ENCODE peak calls at places on chromosomes 13 and 19, in five cellular contexts. J is GM12878, T is SK-N-SH, O is T47D, X is H1. M is an unnamed sample.

GRCh38 chr19:39411006-39411831 is 1.2 kb upstream of the PLEKHG2 start:
- DNase-seq in T (no peak), O (no peak), X (peak), J (no peak), M (no peak)

GRCh38 chr13:95352486-95352885 is 51.2 kb upstream of the ABCC4 start:
- DNase-seq in O (no peak), T (no peak), X (no peak), J (no peak), M (no peak)

GRCh38 chr13:114026128-114026880 is 52.4 kb upstream of the C13orf46 start:
- DNase-seq in X (no peak), O (no peak), T (no peak), J (no peak), M (no peak)

GRCh38 chr13:105346141-105346766 is 1189.2 kb downstream of the EFNB2 start:
- DNase-seq in X (no peak), J (no peak), O (no peak), T (no peak), M (peak)

GRCh38 chr13:26760835-26761582 is 423 bp upstream of the GPR12 start:
- DNase-seq in O (no peak), J (no peak), X (no peak), T (peak), M (no peak)

GRCh38 chr13:52179925-52180324 is 20.5 kb upstream of the NEK3 start:
- DNase-seq in X (no peak), O (no peak), J (no peak), T (no peak), M (no peak)

GRCh38 chr19:9936151-9937000 is at the start of gene OLFM2:
- DNase-seq in X (peak), J (no peak), T (peak), O (no peak), M (no peak)

GRCh38 chr19:28023064-28023463 is 1189.9 kb downstream of the UQCRFS1 start:
- DNase-seq in X (no peak), O (no peak), T (no peak), J (no peak), M (no peak)

GRCh38 chr13:113881614-113882265 is 17.9 kb upstream of the GAS6 start:
- DNase-seq in X (no peak), O (no peak), J (no peak), T (no peak), M (no peak)

GRCh38 chr13:32117696-32118095 is 86.1 kb downstream of the FRY start:
- DNase-seq in O (no peak), J (no peak), T (no peak), X (no peak), M (no peak)

GRCh38 chr19:41646589-41647204 is 19.8 kb upstream of the CEACAM4 start:
- DNase-seq in T (peak), J (no peak), X (peak), O (no peak), M (peak)

GRCh38 chr13:31101511-31102170 is 60.1 kb downstream of the HSPH1 start:
- DNase-seq in T (no peak), O (no peak), J (no peak), X (no peak), M (no peak)

GRCh38 chr13:71218960-71219359 is 648.0 kb downstream of the DACH1 start:
- DNase-seq in J (no peak), O (peak), T (peak), X (no peak), M (no peak)

GRCh38 chr19:4319067-4319718 is 14.8 kb downstream of the FSD1 start:
- DNase-seq in O (no peak), X (no peak), T (peak), J (no peak), M (no peak)

DNA sequence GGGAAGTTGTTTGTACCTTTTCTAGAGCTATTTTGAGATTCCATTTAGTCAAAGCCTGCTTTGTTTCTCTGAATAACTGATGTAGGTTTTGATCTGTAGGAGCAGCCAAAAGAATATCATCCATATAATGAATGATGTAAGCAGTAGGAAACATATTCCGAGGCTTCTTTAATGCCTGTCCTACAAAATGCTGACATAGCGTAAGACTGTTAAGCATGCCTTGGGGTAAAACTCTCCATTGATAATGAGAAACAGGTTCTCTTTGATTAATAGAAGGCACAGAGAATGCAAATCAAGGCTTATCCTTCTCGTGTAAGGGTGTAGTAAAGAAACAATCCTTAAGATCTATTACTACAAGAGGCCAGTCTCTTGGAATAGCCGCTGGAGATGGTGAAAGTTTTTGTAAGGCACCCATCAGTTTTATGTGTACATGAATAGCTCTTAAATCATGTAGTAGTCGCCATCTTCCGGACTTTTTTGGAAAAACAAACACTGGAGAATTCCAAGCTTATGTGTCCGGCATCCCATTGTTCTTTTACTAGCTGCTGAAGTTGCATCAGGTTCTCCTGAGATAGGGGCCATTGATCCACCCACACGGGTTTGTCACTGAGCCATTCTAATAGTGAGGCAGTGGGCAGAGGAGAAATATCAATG is 13.5 kb downstream of the FPR3 start:
- DNase-seq in J (no peak), X (no peak), O (no peak), T (peak), M (no peak)
- TF ChIP-seq JUND in J (no peak), X (no peak), O (no peak), T (no peak), M (no peak)

GRCh38 chr13:24626449-24626848 is 53.8 kb upstream of the ATP12A start:
- DNase-seq in J (no peak), T (no peak), X (no peak), O (no peak), M (no peak)
- TF ChIP-seq JUND in J (no peak), T (no peak), X (no peak), O (no peak), M (no peak)

GRCh38 chr13:47215741-47216140 is 318.9 kb upstream of the HTR2A start:
- DNase-seq in T (no peak), J (no peak), X (no peak), O (no peak), M (no peak)

GRCh38 chr13:47211106-47211505 is 314.3 kb upstream of the HTR2A start:
- DNase-seq in J (no peak), T (no peak), O (no peak), X (no peak), M (no peak)

GRCh38 chr13:47218611-47219010 is 321.8 kb upstream of the HTR2A start:
- DNase-seq in O (no peak), X (no peak), T (no peak), J (no peak), M (no peak)

GRCh38 chr13:47216176-47216822 is 319.4 kb upstream of the HTR2A start:
- DNase-seq in T (no peak), J (no peak), O (no peak), X (no peak), M (no peak)

GRCh38 chr13:47213057-47213456 is 316.2 kb upstream of the HTR2A start:
- DNase-seq in T (no peak), J (no peak), X (no peak), O (no peak), M (no peak)
- TF ChIP-seq JUND in T (no peak), J (no peak), X (no peak), O (no peak), M (no peak)

DNA sequence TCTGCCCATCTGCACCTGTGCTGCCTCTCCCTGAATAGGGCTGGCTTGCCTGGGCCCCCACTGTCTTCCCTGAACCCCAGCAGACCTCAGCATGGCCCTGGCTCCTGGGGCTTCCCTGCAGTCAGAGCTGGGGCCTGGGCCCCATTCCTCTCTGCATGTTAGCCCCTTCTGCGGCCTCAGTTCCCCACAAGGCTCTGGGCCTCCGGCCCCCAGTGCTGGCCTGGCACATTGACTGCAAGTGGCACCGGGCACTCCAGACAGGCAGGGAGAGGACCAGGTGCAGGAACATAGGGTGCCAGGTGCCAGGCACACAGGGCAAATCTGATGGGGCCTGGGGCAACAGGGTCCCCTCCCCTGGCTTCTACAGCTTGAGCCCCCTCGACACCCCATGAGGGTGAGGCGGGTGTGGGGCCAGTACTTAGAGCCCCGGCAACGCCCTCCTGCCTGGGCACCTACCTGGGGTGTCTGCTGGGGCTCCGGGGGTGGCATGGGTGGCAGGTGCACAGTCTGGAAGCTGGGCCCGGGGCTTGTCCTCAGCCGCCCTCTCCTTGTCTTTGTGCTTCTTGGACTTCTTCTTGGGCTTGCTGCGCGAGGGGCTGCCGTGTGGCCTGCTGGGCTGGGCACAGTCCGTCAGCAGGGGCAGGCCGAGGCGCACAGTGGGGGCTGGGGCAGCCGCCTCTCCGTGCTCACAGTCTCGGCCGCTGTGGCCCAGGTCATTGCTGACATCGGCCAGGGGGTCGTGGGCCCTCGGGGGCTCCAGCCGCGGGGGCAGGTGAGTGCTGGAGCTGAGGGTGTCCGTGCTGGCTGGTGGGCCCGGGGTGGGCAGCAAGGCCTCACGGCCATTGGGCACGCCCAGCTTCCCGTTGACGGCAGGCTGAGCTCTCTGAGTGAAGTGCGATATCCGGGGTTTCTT is 12.3 kb upstream of the ISYNA1 start:
- DNase-seq in T (no peak), X (no peak), O (no peak), J (no peak), M (no peak)
- TF ChIP-seq JUND in T (no peak), X (no peak), O (no peak), J (no peak), M (no peak)

GRCh38 chr13:80830431-80830830 is 489.5 kb upstream of the SPRY2 start:
- DNase-seq in O (no peak), T (no peak), X (no peak), J (no peak), M (no peak)
- TF ChIP-seq JUND in O (no peak), T (no peak), X (no peak), J (no peak), M (no peak)

DNA sequence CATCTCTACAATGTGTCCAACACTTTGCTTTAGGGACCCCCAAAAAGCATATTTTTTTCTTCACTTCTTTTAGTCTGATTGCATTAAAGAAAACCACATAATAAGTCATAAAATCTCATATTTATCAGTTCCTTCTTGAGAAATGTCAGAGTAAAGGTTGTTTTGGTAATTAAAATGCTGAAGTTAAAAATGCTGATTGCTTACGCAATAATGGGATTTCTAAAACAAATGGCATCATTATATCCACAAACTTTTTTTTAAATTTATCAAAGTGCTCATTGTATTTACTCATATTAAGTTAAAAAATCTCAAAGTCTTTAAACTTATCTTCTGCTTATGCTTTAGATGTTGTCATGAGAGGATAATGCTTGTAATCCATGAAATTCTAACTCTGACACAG is 737.2 kb upstream of the ARGLU1 start:
- DNase-seq in T (no peak), X (no peak), O (no peak), J (no peak), M (no peak)
- TF ChIP-seq JUND in T (no peak), X (no peak), O (no peak), J (no peak), M (no peak)

GRCh38 chr13:40129467-40129866 is 474.0 kb downstream of the COG6 start:
- DNase-seq in O (no peak), T (no peak), J (no peak), X (no peak), M (no peak)

GRCh38 chr13:40127925-40128324 is 472.5 kb downstream of the COG6 start:
- DNase-seq in T (no peak), X (no peak), J (no peak), O (no peak), M (no peak)

GRCh38 chr13:40130871-40131636 is 475.6 kb downstream of the COG6 start:
- DNase-seq in J (no peak), T (no peak), X (no peak), O (no peak), M (peak)

GRCh38 chr13:40136896-40137295 is 481.4 kb downstream of the COG6 start:
- DNase-seq in J (no peak), X (no peak), T (no peak), O (no peak), M (no peak)

GRCh38 chr13:40132249-40132648 is 476.8 kb downstream of the COG6 start:
- DNase-seq in X (no peak), O (no peak), T (no peak), J (no peak), M (no peak)
- TF ChIP-seq JUND in X (no peak), O (no peak), T (no peak), J (no peak), M (no peak)

M was measured in HCT116.